ENCODE peak calls at places on chromosomes 13 and 19, in five cellular contexts. One of them, this sample, is unnamed.

GRCh38 chr13:97337985-97338384 is 96.0 kb upstream of the RAP2A start:
- DNase-seq in lung: no peak
- DNase-seq in heart left ventricle: no peak
- DNase-seq in pancreas: no peak
- DNase-seq in K562: no peak
- DNase-seq in this sample: no peak

GRCh38 chr13:100589178-100589725 is 663 bp upstream of the GGACT start:
- DNase-seq in lung: no peak
- DNase-seq in heart left ventricle: no peak
- DNase-seq in pancreas: no peak
- DNase-seq in K562: no peak
- DNase-seq in this sample: no peak

GRCh38 chr13:69389899-69390298 is 717.7 kb upstream of the ATXN8OS start:
- DNase-seq in lung: no peak
- DNase-seq in heart left ventricle: no peak
- DNase-seq in pancreas: no peak
- DNase-seq in K562: no peak
- DNase-seq in this sample: no peak

GRCh38 chr13:113854238-113855011 is 9.5 kb downstream of the GAS6 start:
- DNase-seq in lung: no peak
- DNase-seq in heart left ventricle: peak
- DNase-seq in pancreas: peak
- DNase-seq in K562: no peak
- DNase-seq in this sample: peak

GRCh38 chr13:107210216-107211010 is 642.5 kb upstream of the ARGLU1 start:
- DNase-seq in lung: no peak
- DNase-seq in heart left ventricle: no peak
- DNase-seq in pancreas: no peak
- DNase-seq in K562: no peak
- DNase-seq in this sample: no peak

GRCh38 chr13:110118106-110118505 is 188.9 kb downstream of the COL4A1 start:
- DNase-seq in lung: no peak
- DNase-seq in heart left ventricle: no peak
- DNase-seq in pancreas: no peak
- DNase-seq in K562: no peak
- DNase-seq in this sample: no peak

GRCh38 chr13:41905600-41906254 is 55.2 kb downstream of the VWA8 start:
- DNase-seq in lung: no peak
- DNase-seq in heart left ventricle: no peak
- DNase-seq in pancreas: no peak
- DNase-seq in K562: peak
- DNase-seq in this sample: no peak

GRCh38 chr13:65894049-65894448 is 1336.1 kb downstream of the PCDH9 start:
- DNase-seq in lung: no peak
- DNase-seq in heart left ventricle: no peak
- DNase-seq in pancreas: no peak
- DNase-seq in K562: no peak
- DNase-seq in this sample: no peak

GRCh38 chr13:37429976-37430375 is 168.6 kb downstream of the POSTN start:
- DNase-seq in lung: no peak
- DNase-seq in heart left ventricle: no peak
- DNase-seq in pancreas: no peak
- DNase-seq in K562: no peak
- DNase-seq in this sample: no peak

GRCh38 chr13:99313473-99313872 is 6.3 kb upstream of the GPR183 start:
- DNase-seq in lung: no peak
- DNase-seq in heart left ventricle: no peak
- DNase-seq in pancreas: no peak
- DNase-seq in K562: no peak
- DNase-seq in this sample: no peak

GRCh38 chr13:97122381-97122996 is 99.6 kb upstream of the MBNL2 start:
- DNase-seq in lung: no peak
- DNase-seq in heart left ventricle: no peak
- DNase-seq in pancreas: no peak
- DNase-seq in K562: no peak
- DNase-seq in this sample: no peak

GRCh38 chr13:27942972-27943371 is 23.2 kb downstream of the PDX1 start:
- DNase-seq in lung: no peak
- DNase-seq in heart left ventricle: no peak
- DNase-seq in pancreas: no peak
- DNase-seq in K562: no peak
- DNase-seq in this sample: no peak

GRCh38 chr19:13964776-13965175 is 12.5 kb downstream of the DCAF15 start:
- DNase-seq in lung: no peak
- DNase-seq in heart left ventricle: no peak
- DNase-seq in pancreas: no peak
- DNase-seq in K562: no peak
- DNase-seq in this sample: no peak

GRCh38 chr19:36099166-36099785 is 11.7 kb upstream of the OVOL3 start:
- DNase-seq in lung: no peak
- DNase-seq in heart left ventricle: no peak
- DNase-seq in pancreas: no peak
- DNase-seq in K562: no peak
- DNase-seq in this sample: no peak

GRCh38 chr13:110964229-110965037 is 49.6 kb upstream of the ANKRD10 start:
- DNase-seq in lung: no peak
- DNase-seq in heart left ventricle: no peak
- DNase-seq in pancreas: no peak
- DNase-seq in K562: peak
- DNase-seq in this sample: no peak

GRCh38 chr13:109795021-109795420 is 8.6 kb upstream of the IRS2 start:
- DNase-seq in lung: no peak
- DNase-seq in heart left ventricle: no peak
- DNase-seq in pancreas: no peak
- DNase-seq in K562: no peak
- DNase-seq in this sample: no peak

GRCh38 chr13:113446488-113446854 is 6.8 kb downstream of the ADPRHL1 start:
- DNase-seq in lung: no peak
- DNase-seq in heart left ventricle: no peak
- DNase-seq in pancreas: no peak
- DNase-seq in K562: no peak
- DNase-seq in this sample: no peak

GRCh38 chr19:1189419-1189818 is 15.4 kb upstream of the SBNO2 start:
- DNase-seq in lung: no peak
- DNase-seq in heart left ventricle: no peak
- DNase-seq in pancreas: no peak
- DNase-seq in K562: peak
- DNase-seq in this sample: no peak

GRCh38 chr13:44199627-44200207 is 173.9 kb upstream of the SERP2 start:
- DNase-seq in lung: no peak
- DNase-seq in heart left ventricle: peak
- DNase-seq in pancreas: no peak
- DNase-seq in K562: no peak
- DNase-seq in this sample: no peak

GRCh38 chr19:50639121-50640112 is at the start of gene SYT3:
- DNase-seq in lung: no peak
- DNase-seq in heart left ventricle: no peak
- DNase-seq in pancreas: peak
- DNase-seq in K562: peak
- DNase-seq in this sample: no peak

GRCh38 chr13:105567951-105568510 is 967.4 kb downstream of the EFNB2 start:
- DNase-seq in lung: no peak
- DNase-seq in heart left ventricle: no peak
- DNase-seq in pancreas: no peak
- DNase-seq in K562: no peak
- DNase-seq in this sample: no peak

GRCh38 chr13:39676315-39676876 is 20.9 kb downstream of the COG6 start:
- DNase-seq in lung: no peak
- DNase-seq in heart left ventricle: no peak
- DNase-seq in pancreas: no peak
- DNase-seq in K562: peak
- DNase-seq in this sample: no peak

GRCh38 chr13:65275838-65276630 is 1954.1 kb downstream of the PCDH9 start:
- DNase-seq in lung: no peak
- DNase-seq in heart left ventricle: no peak
- DNase-seq in pancreas: no peak
- DNase-seq in K562: no peak
- DNase-seq in this sample: no peak

DNA sequence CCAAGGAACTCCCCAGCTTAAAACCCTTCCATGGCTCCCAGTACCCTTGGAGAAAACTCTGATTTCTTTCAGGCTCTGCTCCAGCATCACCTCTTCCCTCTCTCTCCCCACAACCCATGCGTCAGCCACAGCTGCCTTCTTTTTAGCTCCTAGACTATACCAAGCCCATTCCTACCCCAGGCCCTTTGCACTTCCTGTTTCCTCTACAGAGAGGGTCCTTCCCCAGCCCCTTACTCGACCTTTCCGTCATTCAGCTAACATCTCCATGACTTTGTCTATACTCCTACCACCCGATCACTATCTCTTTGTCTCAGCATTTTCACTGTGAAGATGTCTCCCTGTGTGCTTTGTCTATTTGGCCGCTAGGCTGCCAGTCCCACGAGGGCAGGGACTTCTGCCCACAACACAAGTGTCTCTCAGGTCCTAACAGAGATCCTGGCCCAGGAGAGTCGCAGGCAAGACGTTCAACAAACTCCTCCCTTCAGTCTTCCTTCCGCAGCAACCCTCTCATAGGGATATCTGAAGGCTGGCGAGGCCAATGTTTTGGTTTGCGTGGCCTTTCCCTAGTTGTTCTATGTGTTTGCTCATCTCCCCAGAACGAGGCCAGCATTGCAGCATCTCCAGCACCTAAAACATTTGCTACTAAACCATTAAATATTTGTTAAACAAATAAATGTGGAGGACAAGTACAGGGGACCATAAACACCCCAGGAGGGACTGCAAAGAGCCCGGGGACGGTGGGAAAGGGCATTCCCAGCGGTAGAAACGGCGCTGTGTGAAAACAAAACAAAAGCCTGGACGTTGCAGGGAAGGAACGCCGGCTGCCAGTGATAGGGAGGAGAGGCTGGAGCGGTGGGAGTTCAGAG is 816 bp downstream of the CCNP start:
- DNase-seq in lung: no peak
- DNase-seq in heart left ventricle: no peak
- DNase-seq in pancreas: no peak
- DNase-seq in K562: no peak
- DNase-seq in this sample: no peak
- TF ChIP-seq CTCF in lung: no peak
- TF ChIP-seq CTCF in heart left ventricle: no peak
- TF ChIP-seq CTCF in pancreas: no peak
- TF ChIP-seq CTCF in K562: no peak
- TF ChIP-seq CTCF in this sample: no peak

GRCh38 chr13:26605845-26606244 is 48.4 kb downstream of the WASF3 start:
- DNase-seq in lung: no peak
- DNase-seq in heart left ventricle: no peak
- DNase-seq in pancreas: no peak
- DNase-seq in K562: peak
- DNase-seq in this sample: no peak
- TF ChIP-seq CTCF in lung: no peak
- TF ChIP-seq CTCF in heart left ventricle: no peak
- TF ChIP-seq CTCF in pancreas: no peak
- TF ChIP-seq CTCF in K562: no peak
- TF ChIP-seq CTCF in this sample: no peak

GRCh38 chr19:8254286-8255001 is 45.3 kb downstream of the CERS4 start:
- DNase-seq in lung: no peak
- DNase-seq in heart left ventricle: no peak
- DNase-seq in pancreas: no peak
- DNase-seq in K562: no peak
- DNase-seq in this sample: no peak
- TF ChIP-seq CTCF in lung: no peak
- TF ChIP-seq CTCF in heart left ventricle: no peak
- TF ChIP-seq CTCF in pancreas: no peak
- TF ChIP-seq CTCF in K562: no peak
- TF ChIP-seq CTCF in this sample: no peak

DNA sequence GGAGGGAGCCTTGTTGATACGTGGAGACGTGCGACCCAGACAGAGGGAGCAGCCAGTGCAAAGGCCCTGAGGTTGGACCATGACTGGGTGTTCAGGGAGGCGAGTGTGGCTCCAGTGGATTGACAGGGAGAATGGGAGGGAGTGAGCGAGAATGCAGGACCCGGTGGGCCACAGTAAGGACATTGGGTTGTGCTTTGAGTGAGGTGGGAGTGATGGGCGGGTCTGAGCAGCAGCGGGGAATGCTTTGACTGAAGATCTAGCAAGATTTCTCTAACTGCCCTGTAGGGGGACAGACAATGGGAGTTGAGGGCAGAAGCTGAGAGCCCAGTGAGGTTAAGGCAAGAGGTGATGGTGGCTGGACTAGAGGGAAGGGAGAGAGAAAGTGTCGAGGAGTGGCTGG is 7.7 kb upstream of the NANOS2 start:
- DNase-seq in lung: no peak
- DNase-seq in heart left ventricle: no peak
- DNase-seq in pancreas: no peak
- DNase-seq in K562: peak
- DNase-seq in this sample: no peak
- TF ChIP-seq CTCF in lung: no peak
- TF ChIP-seq CTCF in heart left ventricle: no peak
- TF ChIP-seq CTCF in pancreas: no peak
- TF ChIP-seq CTCF in K562: peak
- TF ChIP-seq CTCF in this sample: no peak

GRCh38 chr19:29524912-29525870 is 603 bp upstream of the VSTM2B start:
- DNase-seq in lung: no peak
- DNase-seq in heart left ventricle: peak
- DNase-seq in pancreas: no peak
- DNase-seq in K562: no peak
- DNase-seq in this sample: no peak

GRCh38 chr19:29528350-29528945 is 2.7 kb downstream of the VSTM2B start:
- DNase-seq in lung: no peak
- DNase-seq in heart left ventricle: peak
- DNase-seq in pancreas: peak
- DNase-seq in K562: peak
- DNase-seq in this sample: peak

GRCh38 chr19:29525901-29526729 is at the start of gene VSTM2B:
- DNase-seq in lung: no peak
- DNase-seq in heart left ventricle: peak
- DNase-seq in pancreas: no peak
- DNase-seq in K562: no peak
- DNase-seq in this sample: no peak

GRCh38 chr19:29527500-29528328 is 1.9 kb downstream of the VSTM2B start:
- DNase-seq in lung: no peak
- DNase-seq in heart left ventricle: peak
- DNase-seq in pancreas: no peak
- DNase-seq in K562: no peak
- DNase-seq in this sample: no peak

DNA sequence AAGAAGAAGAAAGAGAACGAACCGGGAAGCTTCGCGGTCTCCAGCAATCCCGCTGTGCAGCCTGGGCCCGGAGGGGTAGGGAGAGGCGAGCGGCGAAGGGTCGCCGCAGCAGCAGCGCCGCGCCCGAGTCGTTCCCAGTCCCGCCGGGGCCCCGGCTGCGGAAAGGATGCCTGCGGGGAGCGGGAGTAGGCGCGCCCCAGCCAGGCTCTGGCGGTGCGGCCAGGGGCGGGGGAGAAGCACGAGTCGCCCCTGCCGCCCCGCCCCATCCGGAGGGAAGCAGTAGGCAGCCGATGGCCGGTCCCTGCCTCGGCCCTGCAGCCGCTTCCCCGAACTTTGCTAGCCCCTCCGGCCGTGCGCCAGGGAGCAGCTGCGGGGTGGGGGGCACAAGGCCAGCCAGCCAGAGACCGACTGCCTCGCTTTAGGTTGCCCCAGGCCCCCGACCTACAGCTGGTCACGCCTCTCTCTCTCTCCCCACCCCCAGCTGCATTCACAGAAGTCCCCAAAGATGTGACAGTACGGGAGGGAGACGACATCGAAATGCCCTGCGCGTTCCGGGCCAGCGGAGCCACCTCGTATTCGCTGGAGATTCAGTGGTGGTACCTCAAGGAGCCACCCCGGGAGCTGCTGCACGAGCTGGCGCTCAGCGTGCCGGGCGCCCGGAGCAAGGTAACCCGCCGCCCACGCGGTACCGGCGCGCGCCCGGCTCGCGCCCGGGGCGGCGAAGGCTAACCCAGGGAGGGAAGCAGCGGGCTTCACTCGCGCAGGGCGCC is 1.1 kb downstream of the VSTM2B start:
- DNase-seq in lung: no peak
- DNase-seq in heart left ventricle: peak
- DNase-seq in pancreas: no peak
- DNase-seq in K562: peak
- DNase-seq in this sample: no peak
- TF ChIP-seq CTCF in lung: no peak
- TF ChIP-seq CTCF in heart left ventricle: no peak
- TF ChIP-seq CTCF in pancreas: no peak
- TF ChIP-seq CTCF in K562: no peak
- TF ChIP-seq CTCF in this sample: no peak

This sample was measured in omental fat pad.